ENCODE peak calls at places on chromosomes 2 and 18, in eight cellular contexts. Y is ascending aorta, O is HCT116, E is psoas muscle, D is neuronal stem cell, H is GM12878, J is A549, L is heart right ventricle. C is an unnamed sample.

GRCh38 chr2:239895116-239895515 is 130.0 kb downstream of the NDUFA10 start:
- DNase-seq in Y (no peak), O (no peak), E (no peak), D (no peak), H (no peak), J (no peak), L (no peak), C (peak)

GRCh38 chr2:36238126-36238525 is 117.5 kb upstream of the CRIM1 start:
- DNase-seq in Y (no peak), O (no peak), E (no peak), D (no peak), H (no peak), J (no peak), L (no peak), C (no peak)

GRCh38 chr2:15058015-15058414 is 425.5 kb downstream of the LRATD1 start:
- DNase-seq in Y (no peak), O (peak), E (no peak), D (no peak), H (no peak), J (no peak), L (no peak), C (no peak)

GRCh38 chr2:234496835-234497591 is at the start of gene ARL4C:
- DNase-seq in Y (peak), O (no peak), E (peak), D (peak), H (no peak), J (no peak), L (peak), C (peak)

GRCh38 chr2:26001743-26002341 is 19.5 kb upstream of the KIF3C start:
- DNase-seq in Y (peak), O (no peak), E (peak), D (no peak), H (no peak), J (no peak), L (peak), C (peak)

GRCh38 chr2:29700560-29700959 is 220.8 kb downstream of the ALK start:
- DNase-seq in Y (no peak), O (no peak), E (no peak), D (no peak), H (no peak), J (no peak), L (no peak), C (no peak)

GRCh38 chr2:115161531-115162453 is 719.4 kb downstream of the DPP10 start:
- DNase-seq in Y (no peak), O (no peak), E (peak), D (peak), H (no peak), J (no peak), L (no peak), C (no peak)

GRCh38 chr2:237097911-237098702 is 12.4 kb downstream of the COPS8 start:
- DNase-seq in Y (no peak), O (no peak), E (no peak), D (no peak), H (no peak), J (peak), L (no peak), C (no peak)

GRCh38 chr2:126900646-126901319 is 2.1 kb downstream of the TEX51 start:
- DNase-seq in Y (no peak), O (no peak), E (no peak), D (no peak), H (no peak), J (no peak), L (no peak), C (no peak)

GRCh38 chr2:20225294-20226151 is 593 bp upstream of the SDC1 start:
- DNase-seq in Y (peak), O (peak), E (peak), D (peak), H (no peak), J (peak), L (no peak), C (peak)

GRCh38 chr2:52178845-52179244 is 1146.9 kb upstream of the NRXN1 start:
- DNase-seq in Y (no peak), O (no peak), E (no peak), D (no peak), H (no peak), J (no peak), L (no peak), C (no peak)

GRCh38 chr2:128425731-128426620 is 107.3 kb upstream of the HS6ST1 start:
- DNase-seq in Y (peak), O (no peak), E (no peak), D (no peak), H (no peak), J (no peak), L (no peak), C (peak)

GRCh38 chr2:110166246-110166645 is 38.6 kb downstream of the NPHP1 start:
- DNase-seq in Y (no peak), O (no peak), E (no peak), D (no peak), H (no peak), J (no peak), L (no peak), C (no peak)

GRCh38 chr18:10070581-10071000 is 156.8 kb downstream of the VAPA start:
- DNase-seq in Y (no peak), O (no peak), E (no peak), D (no peak), H (no peak), J (no peak), L (no peak), C (no peak)

GRCh38 chr2:11343626-11344341 is 652 bp downstream of the ROCK2 start:
- DNase-seq in Y (peak), O (no peak), E (peak), D (peak), H (no peak), J (peak), L (peak), C (peak)

GRCh38 chr18:79248495-79249078 is 147.1 kb upstream of the NFATC1 start:
- DNase-seq in Y (no peak), O (no peak), E (no peak), D (no peak), H (no peak), J (no peak), L (no peak), C (no peak)

GRCh38 chr18:13260114-13260926 is 41.8 kb downstream of the LDLRAD4 start:
- DNase-seq in Y (peak), O (no peak), E (no peak), D (no peak), H (no peak), J (no peak), L (no peak), C (peak)

GRCh38 chr2:56210291-56210690 is 26.5 kb downstream of the CCDC85A start:
- DNase-seq in Y (no peak), O (no peak), E (no peak), D (no peak), H (no peak), J (no peak), L (no peak), C (no peak)
- H3K27ac ChIP-seq in Y (no peak), O (no peak), E (no peak), D (no peak), H (no peak), J (no peak), L (no peak), C (no peak)

GRCh38 chr2:113888641-113889470 is 1.0 kb upstream of the ACTR3 start:
- DNase-seq in Y (no peak), O (no peak), E (no peak), D (no peak), H (no peak), J (no peak), L (no peak), C (no peak)

GRCh38 chr2:113891265-113891959 is 1.5 kb downstream of the ACTR3 start:
- DNase-seq in Y (no peak), O (no peak), E (no peak), D (no peak), H (no peak), J (no peak), L (no peak), C (no peak)

GRCh38 chr2:113892004-113892740 is 2.3 kb downstream of the ACTR3 start:
- DNase-seq in Y (no peak), O (no peak), E (no peak), D (no peak), H (no peak), J (no peak), L (no peak), C (no peak)

GRCh38 chr2:113889471-113890252 is at the start of gene ACTR3:
- DNase-seq in Y (peak), O (peak), E (peak), D (peak), H (peak), J (peak), L (peak), C (peak)

DNA sequence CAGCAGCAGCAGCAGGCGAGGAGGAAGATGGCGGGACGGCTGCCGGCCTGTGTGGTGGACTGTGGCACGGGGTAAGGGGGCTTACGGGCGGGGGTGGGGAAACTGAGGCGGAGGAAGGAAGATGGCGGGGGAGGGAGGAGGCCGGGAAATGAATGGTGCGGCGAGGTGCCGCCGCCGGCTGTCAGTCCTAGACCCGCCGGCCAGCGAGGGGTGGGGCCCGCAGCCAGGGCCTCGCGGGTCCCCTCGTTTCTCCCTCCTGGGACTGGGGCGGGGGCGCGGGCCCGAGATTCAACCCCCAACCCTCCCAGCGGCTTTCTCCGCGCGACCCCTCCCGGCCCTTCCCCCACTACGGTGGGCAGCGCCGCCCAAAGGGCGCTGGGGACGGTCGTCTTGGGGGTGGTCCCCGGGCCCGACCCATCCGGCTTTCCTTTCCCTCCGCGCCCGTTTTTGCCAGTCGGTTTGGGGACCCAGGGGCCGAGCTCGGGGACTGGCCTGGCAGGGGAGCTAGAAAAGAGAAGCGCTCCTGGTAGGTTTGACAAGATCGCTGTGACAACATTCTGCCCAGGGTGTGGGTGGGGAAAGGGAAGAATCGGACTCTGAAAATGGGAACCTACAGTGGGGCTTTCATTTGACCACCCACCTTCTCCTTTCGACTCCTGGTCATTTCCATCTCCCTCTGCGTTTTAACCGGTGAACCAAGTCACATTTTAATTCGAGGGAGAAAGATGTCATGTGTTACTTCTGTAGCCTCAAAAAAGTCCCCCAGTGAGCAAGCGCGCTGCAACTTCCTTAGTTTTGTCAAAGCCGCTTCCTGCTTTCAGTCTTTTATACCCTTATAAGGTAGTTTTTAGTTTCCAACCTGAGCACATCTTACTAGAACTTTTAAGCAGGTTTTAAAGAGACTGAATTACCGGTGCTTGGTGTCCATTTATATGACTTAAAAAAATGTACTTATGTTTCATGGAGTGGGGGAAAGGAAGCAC is 655 bp downstream of the ACTR3 start:
- DNase-seq in Y (peak), O (peak), E (peak), D (peak), H (peak), J (peak), L (peak), C (peak)
- H3K4me3 ChIP-seq in Y (peak), O (peak), E (peak), D (peak), H (peak), J (peak), L (peak), C (peak)

GRCh38 chr2:106885326-106885725 is 641 bp downstream of the ST6GAL2 start:
- DNase-seq in Y (no peak), O (no peak), E (no peak), D (peak), H (no peak), J (peak), L (no peak), C (no peak)
- H3K27ac ChIP-seq in Y (peak), O (no peak), E (no peak), D (no peak), H (no peak), J (peak), L (no peak), C (peak)

GRCh38 chr2:190607014-190607597 is 41.8 kb upstream of the NAB1 start:
- DNase-seq in Y (no peak), O (peak), E (no peak), D (no peak), H (no peak), J (no peak), L (peak), C (no peak)
- H3K4me3 ChIP-seq in Y (no peak), O (peak), E (no peak), D (no peak), H (no peak), J (peak), L (no peak), C (no peak)

DNA sequence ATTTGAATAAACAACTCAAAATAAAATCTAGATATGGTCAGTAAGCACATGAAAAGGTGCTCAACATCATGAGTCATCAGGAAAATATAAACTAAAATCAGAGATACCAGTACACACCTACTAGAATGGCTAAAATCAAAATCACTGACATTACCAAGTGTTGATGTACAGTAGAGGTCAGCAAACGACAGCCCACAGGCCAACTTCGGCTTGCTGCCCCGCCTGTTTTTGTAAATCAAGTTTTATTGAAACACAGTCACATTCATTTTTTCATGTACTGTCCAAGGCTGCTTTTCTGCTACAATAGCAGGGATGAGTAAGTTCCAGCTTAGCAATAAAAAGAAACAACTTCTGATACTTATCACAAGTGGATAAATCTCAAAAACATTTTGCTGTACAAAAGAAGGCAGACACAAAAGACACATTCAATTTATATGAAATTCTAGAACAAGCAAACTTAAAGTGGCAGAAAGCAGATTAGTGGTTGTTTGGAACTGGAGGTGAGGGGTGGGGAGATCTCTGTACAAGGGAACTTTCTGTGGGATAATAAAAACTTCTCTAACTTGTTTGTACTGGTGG is 32.1 kb downstream of the TRAK2 start:
- DNase-seq in Y (no peak), O (no peak), E (no peak), D (no peak), H (no peak), J (no peak), L (no peak), C (no peak)
- H3K27ac ChIP-seq in Y (peak), O (no peak), E (no peak), D (no peak), H (no peak), J (no peak), L (peak), C (no peak)